ENCODE peak calls at places on chromosomes 16 and 17, in eight cellular contexts. One of them, this sample, is unnamed.

GRCh38 chr17:81329279-81329926 is 34.3 kb upstream of the SLC38A10 start:
- DNase-seq in fibroblast of mammary gland: peak
- DNase-seq in astrocyte of the spinal cord: peak
- DNase-seq in breast epithelium: peak
- DNase-seq in GM12878: no peak
- DNase-seq in fibroblast of the aortic adventitia: peak
- DNase-seq in cardiac fibroblast: peak
- DNase-seq in thoracic aorta: no peak
- DNase-seq in this sample: peak

GRCh38 chr16:71230122-71230845 is at the start of gene HYDIN:
- DNase-seq in cardiac fibroblast: peak
- DNase-seq in fibroblast of mammary gland: peak
- DNase-seq in GM12878: no peak
- DNase-seq in astrocyte of the spinal cord: peak
- DNase-seq in fibroblast of the aortic adventitia: peak
- DNase-seq in thoracic aorta: no peak
- DNase-seq in breast epithelium: peak
- DNase-seq in this sample: no peak

GRCh38 chr16:3819741-3820724 is 60.5 kb downstream of the CREBBP start:
- DNase-seq in cardiac fibroblast: peak
- DNase-seq in breast epithelium: no peak
- DNase-seq in fibroblast of mammary gland: peak
- DNase-seq in thoracic aorta: no peak
- DNase-seq in GM12878: no peak
- DNase-seq in fibroblast of the aortic adventitia: peak
- DNase-seq in astrocyte of the spinal cord: peak
- DNase-seq in this sample: no peak

GRCh38 chr16:12193688-12194087 is 217.2 kb downstream of the SNX29 start:
- DNase-seq in fibroblast of the aortic adventitia: no peak
- DNase-seq in GM12878: no peak
- DNase-seq in breast epithelium: no peak
- DNase-seq in thoracic aorta: no peak
- DNase-seq in fibroblast of mammary gland: no peak
- DNase-seq in cardiac fibroblast: no peak
- DNase-seq in astrocyte of the spinal cord: no peak
- DNase-seq in this sample: no peak

GRCh38 chr17:45147102-45147580 is 1.1 kb upstream of the HEXIM1 start:
- DNase-seq in fibroblast of the aortic adventitia: peak
- DNase-seq in thoracic aorta: no peak
- DNase-seq in astrocyte of the spinal cord: no peak
- DNase-seq in breast epithelium: peak
- DNase-seq in cardiac fibroblast: no peak
- DNase-seq in fibroblast of mammary gland: peak
- DNase-seq in GM12878: no peak
- DNase-seq in this sample: peak

GRCh38 chr17:49898547-49899490 is 51.0 kb upstream of the TAC4 start:
- DNase-seq in thoracic aorta: no peak
- DNase-seq in fibroblast of the aortic adventitia: no peak
- DNase-seq in cardiac fibroblast: no peak
- DNase-seq in fibroblast of mammary gland: peak
- DNase-seq in GM12878: no peak
- DNase-seq in breast epithelium: no peak
- DNase-seq in astrocyte of the spinal cord: no peak
- DNase-seq in this sample: no peak

GRCh38 chr17:11935734-11936406 is 61.4 kb downstream of the ZNF18 start:
- DNase-seq in breast epithelium: no peak
- DNase-seq in GM12878: no peak
- DNase-seq in thoracic aorta: no peak
- DNase-seq in fibroblast of mammary gland: peak
- DNase-seq in cardiac fibroblast: peak
- DNase-seq in astrocyte of the spinal cord: peak
- DNase-seq in fibroblast of the aortic adventitia: peak
- DNase-seq in this sample: no peak

GRCh38 chr16:28260193-28260592 is 32.1 kb upstream of the SBK1 start:
- DNase-seq in fibroblast of mammary gland: no peak
- DNase-seq in breast epithelium: no peak
- DNase-seq in fibroblast of the aortic adventitia: peak
- DNase-seq in astrocyte of the spinal cord: no peak
- DNase-seq in GM12878: no peak
- DNase-seq in thoracic aorta: no peak
- DNase-seq in cardiac fibroblast: no peak
- DNase-seq in this sample: no peak

GRCh38 chr17:78355045-78355641 is 4.7 kb downstream of the SOCS3 start:
- DNase-seq in breast epithelium: no peak
- DNase-seq in fibroblast of mammary gland: no peak
- DNase-seq in fibroblast of the aortic adventitia: no peak
- DNase-seq in astrocyte of the spinal cord: peak
- DNase-seq in thoracic aorta: no peak
- DNase-seq in cardiac fibroblast: no peak
- DNase-seq in GM12878: no peak
- DNase-seq in this sample: no peak

GRCh38 chr16:47732122-47732805 is 271.1 kb downstream of the PHKB start:
- DNase-seq in cardiac fibroblast: peak
- DNase-seq in fibroblast of mammary gland: peak
- DNase-seq in fibroblast of the aortic adventitia: peak
- DNase-seq in GM12878: no peak
- DNase-seq in thoracic aorta: no peak
- DNase-seq in breast epithelium: no peak
- DNase-seq in astrocyte of the spinal cord: no peak
- DNase-seq in this sample: no peak

GRCh38 chr16:14098081-14098480 is 27.0 kb downstream of the MRTFB start:
- DNase-seq in astrocyte of the spinal cord: no peak
- DNase-seq in cardiac fibroblast: no peak
- DNase-seq in breast epithelium: no peak
- DNase-seq in GM12878: no peak
- DNase-seq in thoracic aorta: no peak
- DNase-seq in fibroblast of the aortic adventitia: no peak
- DNase-seq in fibroblast of mammary gland: peak
- DNase-seq in this sample: no peak

GRCh38 chr17:44214230-44214494 is 5.3 kb downstream of the UBTF start:
- DNase-seq in thoracic aorta: no peak
- DNase-seq in GM12878: no peak
- DNase-seq in astrocyte of the spinal cord: no peak
- DNase-seq in fibroblast of the aortic adventitia: no peak
- DNase-seq in fibroblast of mammary gland: no peak
- DNase-seq in breast epithelium: no peak
- DNase-seq in cardiac fibroblast: no peak
- DNase-seq in this sample: no peak

GRCh38 chr17:1562178-1562643 is 381 bp downstream of the PITPNA start:
- DNase-seq in astrocyte of the spinal cord: peak
- DNase-seq in cardiac fibroblast: peak
- DNase-seq in fibroblast of mammary gland: peak
- DNase-seq in thoracic aorta: no peak
- DNase-seq in fibroblast of the aortic adventitia: no peak
- DNase-seq in GM12878: no peak
- DNase-seq in breast epithelium: peak
- DNase-seq in this sample: no peak

GRCh38 chr17:1563786-1564613 is 1.4 kb upstream of the PITPNA start:
- DNase-seq in GM12878: no peak
- DNase-seq in fibroblast of the aortic adventitia: no peak
- DNase-seq in breast epithelium: no peak
- DNase-seq in astrocyte of the spinal cord: no peak
- DNase-seq in fibroblast of mammary gland: no peak
- DNase-seq in cardiac fibroblast: no peak
- DNase-seq in thoracic aorta: no peak
- DNase-seq in this sample: no peak

GRCh38 chr17:1560582-1561170 is 1.9 kb downstream of the PITPNA start:
- DNase-seq in thoracic aorta: no peak
- DNase-seq in fibroblast of mammary gland: no peak
- DNase-seq in astrocyte of the spinal cord: no peak
- DNase-seq in fibroblast of the aortic adventitia: no peak
- DNase-seq in GM12878: no peak
- DNase-seq in breast epithelium: no peak
- DNase-seq in cardiac fibroblast: no peak
- DNase-seq in this sample: no peak

GRCh38 chr17:1559743-1560581 is 2.6 kb downstream of the PITPNA start:
- DNase-seq in thoracic aorta: no peak
- DNase-seq in fibroblast of mammary gland: no peak
- DNase-seq in breast epithelium: no peak
- DNase-seq in astrocyte of the spinal cord: no peak
- DNase-seq in cardiac fibroblast: no peak
- DNase-seq in fibroblast of the aortic adventitia: no peak
- DNase-seq in GM12878: no peak
- DNase-seq in this sample: no peak

DNA sequence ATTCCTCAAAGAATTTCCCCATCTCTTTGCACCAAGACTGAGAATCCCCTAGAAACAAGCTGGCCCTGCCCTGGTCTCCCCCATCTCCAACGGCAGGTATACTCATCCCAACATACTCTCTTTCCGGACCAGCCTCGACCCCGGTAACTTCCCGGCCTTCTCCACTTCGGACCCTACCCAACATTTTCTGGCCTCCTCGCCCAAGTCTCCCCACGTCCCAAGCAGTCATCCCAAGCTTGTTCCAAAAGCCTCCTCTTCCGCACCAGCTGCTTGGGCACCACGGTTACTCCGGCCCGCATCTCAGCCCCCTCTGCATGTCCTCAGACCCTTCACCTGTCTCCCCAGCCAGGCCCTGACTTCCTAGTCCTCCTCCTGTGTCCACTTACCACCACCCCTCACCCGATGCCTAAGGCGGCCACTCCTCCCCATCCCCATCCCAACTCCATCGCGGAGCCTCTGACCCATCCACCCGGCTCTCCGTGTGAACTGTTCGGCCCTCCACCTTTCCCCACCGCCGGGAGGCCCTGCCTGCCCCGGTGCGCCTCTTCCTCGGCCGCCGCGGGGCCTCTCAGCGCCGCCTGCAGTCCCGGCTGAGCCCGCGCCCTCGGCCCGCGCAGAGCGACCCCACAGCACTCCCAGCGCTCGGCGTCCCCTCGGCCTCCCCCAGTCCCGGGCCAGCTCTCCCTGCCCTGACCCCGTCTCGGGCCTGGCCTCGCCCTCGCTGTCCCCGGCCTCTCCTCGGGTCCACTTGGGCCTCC is 993 bp downstream of the PITPNA start:
- DNase-seq in breast epithelium: no peak
- DNase-seq in cardiac fibroblast: peak
- DNase-seq in thoracic aorta: no peak
- DNase-seq in fibroblast of mammary gland: no peak
- DNase-seq in GM12878: no peak
- DNase-seq in astrocyte of the spinal cord: no peak
- DNase-seq in fibroblast of the aortic adventitia: no peak
- DNase-seq in this sample: peak
- TF ChIP-seq CTCF in breast epithelium: no peak
- TF ChIP-seq CTCF in cardiac fibroblast: peak
- TF ChIP-seq CTCF in thoracic aorta: peak
- TF ChIP-seq CTCF in fibroblast of mammary gland: no peak
- TF ChIP-seq CTCF in GM12878: peak
- TF ChIP-seq CTCF in astrocyte of the spinal cord: peak
- TF ChIP-seq CTCF in fibroblast of the aortic adventitia: peak
- TF ChIP-seq CTCF in this sample: peak

GRCh38 chr17:65674246-65675045 is 113.0 kb upstream of the AXIN2 start:
- DNase-seq in fibroblast of mammary gland: no peak
- DNase-seq in astrocyte of the spinal cord: peak
- DNase-seq in fibroblast of the aortic adventitia: peak
- DNase-seq in GM12878: no peak
- DNase-seq in thoracic aorta: no peak
- DNase-seq in breast epithelium: no peak
- DNase-seq in cardiac fibroblast: peak
- DNase-seq in this sample: no peak
- TF ChIP-seq CTCF in fibroblast of mammary gland: no peak
- TF ChIP-seq CTCF in astrocyte of the spinal cord: no peak
- TF ChIP-seq CTCF in fibroblast of the aortic adventitia: no peak
- TF ChIP-seq CTCF in GM12878: no peak
- TF ChIP-seq CTCF in thoracic aorta: no peak
- TF ChIP-seq CTCF in breast epithelium: no peak
- TF ChIP-seq CTCF in cardiac fibroblast: no peak
- TF ChIP-seq CTCF in this sample: no peak

DNA sequence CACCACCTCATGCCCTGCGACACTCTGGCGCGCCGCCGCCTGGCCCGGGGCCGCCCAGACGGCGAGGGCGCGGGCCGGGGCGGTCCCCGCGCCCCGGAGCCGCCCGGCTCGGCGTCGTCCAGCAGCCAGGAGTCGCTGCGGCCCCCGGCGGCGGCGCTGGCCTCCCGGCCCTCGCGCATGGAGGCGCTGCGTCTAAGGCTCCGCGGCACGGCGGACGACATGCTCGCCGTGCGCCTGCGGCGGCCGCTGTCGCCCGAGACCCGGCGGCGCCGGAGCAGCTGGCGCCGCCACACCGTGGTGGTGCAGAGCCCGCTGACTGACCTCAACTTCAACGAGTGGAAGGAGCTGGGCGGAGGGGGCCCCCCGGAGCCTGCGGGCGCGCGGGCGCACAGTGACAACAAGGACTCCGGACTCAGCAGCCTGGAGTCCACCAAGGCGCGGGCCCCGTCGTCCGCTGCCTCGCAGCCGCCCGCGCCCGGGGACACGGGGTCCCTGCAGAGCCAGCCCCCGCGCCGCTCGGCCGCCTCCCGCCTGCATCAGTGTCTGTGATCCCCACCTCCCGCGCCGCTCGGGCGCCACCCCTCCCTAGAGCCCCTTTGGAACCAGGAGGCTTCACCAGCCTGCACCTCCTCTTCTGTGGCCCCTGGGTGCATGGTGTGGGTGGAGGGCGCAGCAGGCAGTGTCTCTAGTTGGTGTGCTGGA is 82.3 kb downstream of the ARHGAP23 start:
- DNase-seq in cardiac fibroblast: peak
- DNase-seq in GM12878: no peak
- DNase-seq in fibroblast of mammary gland: no peak
- DNase-seq in thoracic aorta: no peak
- DNase-seq in breast epithelium: no peak
- DNase-seq in fibroblast of the aortic adventitia: no peak
- DNase-seq in astrocyte of the spinal cord: peak
- DNase-seq in this sample: peak
- TF ChIP-seq CTCF in cardiac fibroblast: no peak
- TF ChIP-seq CTCF in GM12878: no peak
- TF ChIP-seq CTCF in fibroblast of mammary gland: no peak
- TF ChIP-seq CTCF in thoracic aorta: no peak
- TF ChIP-seq CTCF in breast epithelium: peak
- TF ChIP-seq CTCF in fibroblast of the aortic adventitia: no peak
- TF ChIP-seq CTCF in astrocyte of the spinal cord: peak
- TF ChIP-seq CTCF in this sample: no peak

DNA sequence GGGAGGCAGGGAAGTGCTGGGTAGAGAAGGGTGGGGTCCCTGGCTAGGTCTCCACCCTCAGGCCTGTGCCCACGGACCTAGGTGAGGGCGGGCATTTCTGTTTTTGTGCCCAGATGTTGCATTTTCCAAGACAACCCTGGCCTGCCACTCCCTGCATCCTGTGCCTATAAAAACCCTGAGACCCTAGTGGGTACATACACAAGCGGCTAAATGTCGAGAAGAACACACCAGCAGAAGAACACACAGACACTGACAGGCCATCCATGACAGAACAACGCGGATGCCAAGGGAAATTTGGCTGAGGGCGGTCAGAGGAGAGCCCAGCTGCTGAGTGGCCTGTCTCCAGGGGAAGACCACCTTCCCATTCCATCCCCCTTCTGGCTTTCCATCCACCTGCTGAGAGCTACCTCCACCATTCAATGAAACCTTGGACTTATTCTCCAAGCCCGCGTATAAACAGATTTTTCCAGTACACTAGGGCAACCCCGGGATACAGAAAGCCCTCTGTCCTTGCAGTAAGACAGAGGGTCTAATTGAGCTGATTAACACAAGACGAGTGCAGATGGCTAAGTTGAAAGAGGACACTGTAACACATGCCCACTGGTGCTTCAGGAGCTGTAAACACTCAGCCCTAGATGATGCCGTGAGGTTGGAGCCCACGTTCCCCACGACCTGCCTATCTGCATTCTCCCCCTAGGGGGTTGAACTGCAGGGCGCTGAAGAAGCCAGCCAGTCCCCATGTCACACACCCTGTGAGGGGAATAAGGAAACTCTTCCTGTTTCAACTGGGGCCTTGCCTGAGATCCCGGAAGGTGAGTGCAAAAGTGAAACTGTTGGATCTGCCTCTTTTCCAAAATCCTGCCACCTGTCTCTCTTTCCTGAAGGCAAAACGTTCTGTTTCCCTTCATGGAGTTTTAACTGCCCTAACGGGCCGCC is 147.2 kb upstream of the COX10 start:
- DNase-seq in astrocyte of the spinal cord: no peak
- DNase-seq in fibroblast of mammary gland: no peak
- DNase-seq in cardiac fibroblast: no peak
- DNase-seq in thoracic aorta: no peak
- DNase-seq in fibroblast of the aortic adventitia: no peak
- DNase-seq in GM12878: no peak
- DNase-seq in breast epithelium: no peak
- DNase-seq in this sample: no peak
- TF ChIP-seq CTCF in astrocyte of the spinal cord: no peak
- TF ChIP-seq CTCF in fibroblast of mammary gland: no peak
- TF ChIP-seq CTCF in cardiac fibroblast: no peak
- TF ChIP-seq CTCF in thoracic aorta: no peak
- TF ChIP-seq CTCF in fibroblast of the aortic adventitia: no peak
- TF ChIP-seq CTCF in GM12878: no peak
- TF ChIP-seq CTCF in breast epithelium: no peak
- TF ChIP-seq CTCF in this sample: no peak